ENCODE peak calls at places on chromosomes 13 and 19, in eight cellular contexts. V is LNCaP clone FGC; N is stimulated activated CD8-positive, alpha-beta memory T cell treated with anti-CD3 and anti-CD28 coated beads, Interleukin-2, amount 100 ng/mL, for 48 hours; K is HL-60; R is lower lobe of right lung; Z is EH; L is NCI-H1048; E is M059J. Y is an unnamed sample.
A peak's percentile ranks its signal among the peaks of the same experiment; 100 is the strongest.

GRCh38 chr19:3547301-3547731 is 8.3 kb downstream of the TEKTIP1 start:
- DNase-seq in V (no peak), N (peak; percentile 24), K (no peak), R (peak; percentile 48), Z (peak; percentile 39), L (no peak), E (no peak), Y (peak; percentile 44)

GRCh38 chr19:31675187-31675913 is 326.1 kb upstream of the TSHZ3 start:
- DNase-seq in V (no peak), N (no peak), K (no peak), R (no peak), Z (peak; percentile 7), L (no peak), E (peak; percentile 61), Y (no peak)

GRCh38 chr19:55247621-55248099 is 11.2 kb downstream of the PPP6R1 start:
- DNase-seq in V (no peak), N (no peak), K (peak; percentile 63), R (peak; percentile 86), Z (peak; percentile 65), L (no peak), E (peak; percentile 62), Y (peak; percentile 53)

GRCh38 chr13:65453982-65454381 is 1776.2 kb downstream of the PCDH9 start:
- DNase-seq in V (no peak), N (no peak), K (no peak), R (no peak), Z (no peak), L (no peak), E (no peak), Y (no peak)

GRCh38 chr19:38539751-38540150 is 78.0 kb downstream of the MAP4K1 start:
- DNase-seq in V (no peak), N (no peak), K (no peak), R (no peak), Z (no peak), L (no peak), E (no peak), Y (no peak)

GRCh38 chr13:27296496-27296895 is 25.9 kb downstream of the RASL11A start:
- DNase-seq in V (no peak), N (no peak), K (no peak), R (no peak), Z (no peak), L (no peak), E (no peak), Y (no peak)

GRCh38 chr19:16402076-16402475 is 69.7 kb downstream of the EPS15L1 start:
- DNase-seq in V (no peak), N (no peak), K (no peak), R (no peak), Z (no peak), L (no peak), E (no peak), Y (no peak)

GRCh38 chr13:94173312-94173854 is 306.1 kb downstream of the DCT start:
- DNase-seq in V (no peak), N (no peak), K (no peak), R (no peak), Z (peak; percentile 18), L (no peak), E (peak; percentile 12), Y (peak; percentile 1)

GRCh38 chr13:24192811-24193162 is 32.3 kb downstream of the SPATA13 start:
- DNase-seq in V (no peak), N (no peak), K (no peak), R (no peak), Z (no peak), L (no peak), E (no peak), Y (no peak)

GRCh38 chr13:113078895-113079720 is 26.5 kb upstream of the F7 start:
- DNase-seq in V (no peak), N (no peak), K (no peak), R (peak; percentile 20), Z (no peak), L (no peak), E (no peak), Y (peak; percentile 13)

GRCh38 chr19:5563008-5563431 is 4.7 kb downstream of the TINCR start:
- DNase-seq in V (no peak), N (no peak), K (no peak), R (no peak), Z (no peak), L (no peak), E (no peak), Y (no peak)

GRCh38 chr19:782195-783043 is 14.8 kb upstream of the PTBP1 start:
- DNase-seq in V (no peak), N (no peak), K (no peak), R (no peak), Z (peak; percentile 87), L (no peak), E (peak; percentile 79), Y (peak; percentile 75)

GRCh38 chr19:55297267-55297666 is 13.5 kb downstream of the BRSK1 start:
- DNase-seq in V (no peak), N (no peak), K (no peak), R (no peak), Z (no peak), L (no peak), E (no peak), Y (no peak)

GRCh38 chr13:114099918-114100445 is 32.4 kb downstream of the RASA3 start:
- DNase-seq in V (peak; percentile 57), N (no peak), K (no peak), R (peak; percentile 44), Z (peak; percentile 77), L (no peak), E (peak; percentile 57), Y (no peak)

GRCh38 chr13:36428083-36428482 is 4.2 kb upstream of the CCNA1 start:
- DNase-seq in V (no peak), N (no peak), K (peak; percentile 62), R (no peak), Z (no peak), L (no peak), E (peak; percentile 36), Y (no peak)

GRCh38 chr13:42574435-42575311 is 721 bp downstream of the TNFSF11 start:
- DNase-seq in V (no peak), N (peak; percentile 62), K (no peak), R (no peak), Z (no peak), L (no peak), E (no peak), Y (no peak)

GRCh38 chr19:49890349-49891311 is 6.1 kb downstream of the IL4I1 start:
- DNase-seq in V (no peak), N (peak; percentile 61), K (no peak), R (peak; percentile 71), Z (peak; percentile 24), L (no peak), E (no peak), Y (no peak)

GRCh38 chr19:45729774-45730388 is 815 bp downstream of the FBXO46 start:
- DNase-seq in V (no peak), N (no peak), K (no peak), R (no peak), Z (peak; percentile 25), L (no peak), E (peak; percentile 13), Y (peak; percentile 55)

GRCh38 chr13:40221460-40222201 is 444.8 kb downstream of the FOXO1 start:
- DNase-seq in V (no peak), N (no peak), K (no peak), R (no peak), Z (peak; percentile 73), L (no peak), E (peak; percentile 79), Y (no peak)

GRCh38 chr19:47391510-47392223 is 27.7 kb downstream of the MEIS3 start:
- DNase-seq in V (peak; percentile 3), N (peak; percentile 75), K (peak; percentile 59), R (peak; percentile 86), Z (peak; percentile 77), L (no peak), E (peak; percentile 63), Y (peak; percentile 81)

GRCh38 chr13:74074723-74075122 is 59.5 kb downstream of the KLF12 start:
- DNase-seq in V (no peak), N (no peak), K (no peak), R (no peak), Z (peak; percentile 65), L (no peak), E (peak; percentile 52), Y (peak; percentile 56)

GRCh38 chr19:567296-567900 is 5.0 kb upstream of the BSG start:
- DNase-seq in V (no peak), N (no peak), K (no peak), R (peak; percentile 50), Z (no peak), L (no peak), E (no peak), Y (no peak)

GRCh38 chr19:511101-511841 is 4.0 kb downstream of the TPGS1 start:
- DNase-seq in V (no peak), N (peak; percentile 74), K (peak; percentile 73), R (no peak), Z (peak; percentile 43), L (no peak), E (no peak), Y (peak; percentile 89)

GRCh38 chr13:94352057-94352456 is 127.4 kb downstream of the DCT start:
- DNase-seq in V (no peak), N (no peak), K (no peak), R (no peak), Z (peak; percentile 39), L (no peak), E (no peak), Y (no peak)

GRCh38 chr19:14363203-14364097 is 17.8 kb upstream of the ADGRE5 start:
- DNase-seq in V (no peak), N (peak; percentile 66), K (peak; percentile 86), R (peak; percentile 84), Z (peak; percentile 81), L (no peak), E (peak; percentile 80), Y (peak; percentile 71)

GRCh38 chr13:104256701-104257100 is 1190.5 kb upstream of the SLC10A2 start:
- DNase-seq in V (peak; percentile 66), N (no peak), K (no peak), R (no peak), Z (no peak), L (no peak), E (no peak), Y (no peak)

GRCh38 chr13:40102854-40103253 is 447.4 kb downstream of the COG6 start:
- DNase-seq in V (no peak), N (peak; percentile 87), K (no peak), R (no peak), Z (peak; percentile 41), L (no peak), E (peak; percentile 89), Y (peak; percentile 46)

GRCh38 chr19:15118248-15118647 is 11.0 kb downstream of the SYDE1 start:
- DNase-seq in V (no peak), N (no peak), K (no peak), R (no peak), Z (no peak), L (no peak), E (no peak), Y (no peak)

GRCh38 chr13:58298556-58299135 is 667.1 kb downstream of the PCDH17 start:
- DNase-seq in V (no peak), N (no peak), K (no peak), R (no peak), Z (no peak), L (no peak), E (no peak), Y (no peak)

GRCh38 chr13:75963318-75963717 is 327.2 kb downstream of the LMO7 start:
- DNase-seq in V (no peak), N (no peak), K (no peak), R (no peak), Z (no peak), L (no peak), E (no peak), Y (no peak)

GRCh38 chr13:74705438-74705837 is 571.2 kb upstream of the KLF12 start:
- DNase-seq in V (no peak), N (no peak), K (no peak), R (no peak), Z (no peak), L (no peak), E (no peak), Y (no peak)

GRCh38 chr19:58170860-58171259 is 12.0 kb upstream of the ZNF274 start:
- DNase-seq in V (no peak), N (no peak), K (no peak), R (no peak), Z (peak; percentile 50), L (no peak), E (peak; percentile 69), Y (peak; percentile 27)

GRCh38 chr19:4044927-4045557 is 21.7 kb downstream of the ZBTB7A start:
- DNase-seq in V (no peak), N (no peak), K (no peak), R (no peak), Z (no peak), L (no peak), E (no peak), Y (no peak)